ENCODE peak calls at places on chromosomes 5 and 9, in nine cellular contexts. U is mammary epithelial cell, S is Peyer's patch, Z is upper lobe of right lung, K is endodermal cell, T is left ventricle myocardium inferior, Q is IMR-90, P is A549, F is suprapubic skin. N is an unnamed sample. For H3K4me1, the result is how much of the 10 kb centered on the place peaks cover.

GRCh38 chr9:34717996-34718614 is 8.2 kb upstream of the CCL21 start:
- DNase-seq in Z (no peak), P (no peak), F (no peak), U (peak), K (no peak), Q (peak), S (no peak), T (no peak), N (no peak)

GRCh38 chr9:137689745-137690529 is 71.1 kb downstream of the EHMT1 start:
- DNase-seq in K (no peak), Z (no peak), T (no peak), Q (peak), S (no peak), U (no peak), P (peak), F (no peak), N (no peak)

GRCh38 chr9:134403682-134404301 is 77.5 kb downstream of the RXRA start:
- DNase-seq in K (no peak), Z (peak), U (peak), P (no peak), Q (peak), T (peak), F (no peak), S (peak), N (peak)

GRCh38 chr5:148443998-148444397 is 60.2 kb downstream of the FBXO38 start:
- DNase-seq in F (no peak), Q (peak), Z (no peak), K (peak), U (peak), S (no peak), T (no peak), P (peak), N (no peak)

GRCh38 chr5:107806271-107806670 is 135.5 kb upstream of the EFNA5 start:
- DNase-seq in S (no peak), P (no peak), F (no peak), Z (no peak), Q (no peak), U (no peak), K (no peak), T (no peak), N (no peak)

GRCh38 chr9:109907810-109908458 is 127.9 kb downstream of the PALM2AKAP2 start:
- DNase-seq in P (no peak), F (no peak), S (no peak), Z (no peak), U (no peak), K (no peak), T (no peak), Q (no peak), N (no peak)

GRCh38 chr5:154524181-154524580 is 46.2 kb upstream of the HAND1 start:
- DNase-seq in K (peak), T (no peak), P (no peak), Q (no peak), S (no peak), F (no peak), Z (peak), U (no peak), N (no peak)

GRCh38 chr5:148841519-148841918 is 15.1 kb downstream of the ADRB2 start:
- DNase-seq in S (no peak), K (no peak), U (no peak), T (no peak), Q (no peak), Z (no peak), F (no peak), P (no peak), N (no peak)

GRCh38 chr5:13660072-13660471 is 284.4 kb downstream of the DNAH5 start:
- DNase-seq in S (no peak), T (no peak), U (no peak), F (no peak), K (no peak), P (peak), Q (peak), Z (no peak), N (no peak)

GRCh38 chr5:37875051-37875787 is 35.4 kb upstream of the GDNF start:
- DNase-seq in T (no peak), K (no peak), F (no peak), U (peak), P (no peak), Z (no peak), S (no peak), Q (peak), N (no peak)

GRCh38 chr5:1510631-1511030 is 13.1 kb downstream of the LPCAT1 start:
- DNase-seq in S (peak), Q (no peak), F (peak), P (no peak), Z (peak), T (peak), U (no peak), K (peak), N (peak)

GRCh38 chr9:114434878-114435311 is 47.1 kb upstream of the AKNA start:
- DNase-seq in K (peak), Z (no peak), U (peak), F (no peak), P (peak), T (no peak), Q (peak), S (no peak), N (no peak)

DNA sequence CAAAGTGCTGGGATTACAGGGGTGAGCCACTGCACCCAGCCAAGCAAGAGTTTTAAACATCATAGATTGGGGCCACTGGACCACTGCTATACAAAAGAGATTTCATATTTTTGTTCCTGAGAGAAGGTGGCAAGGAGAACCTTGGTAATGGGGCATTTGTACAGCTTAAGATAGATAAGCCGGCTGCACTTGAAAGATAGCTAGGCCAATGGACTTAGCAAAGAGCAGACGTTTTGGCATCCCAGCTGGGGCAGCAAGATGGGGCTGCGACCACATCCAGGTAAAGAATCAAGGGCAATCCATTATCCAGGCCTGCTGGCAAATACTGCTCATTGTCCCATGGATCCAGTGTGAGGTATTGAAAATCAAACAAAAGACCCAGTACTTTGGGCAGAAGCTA is 3.9 kb upstream of the ISCA1 start:
- DNase-seq in Z (no peak), K (no peak), U (no peak), P (no peak), S (no peak), Q (no peak), T (no peak), F (no peak), N (no peak)
- TF ChIP-seq CTCF in Z (no peak), K (no peak), U (no peak), P (no peak), S (no peak), Q (no peak), T (no peak), F (no peak), N (no peak)

GRCh38 chr5:132256783-132257130 is 739 bp upstream of the PDLIM4 start:
- DNase-seq in Q (no peak), T (no peak), K (no peak), S (no peak), P (no peak), Z (no peak), F (no peak), U (no peak), N (no peak)
- H3K4me1 ChIP-seq in Q (under half), T (half or more), K (under half), S (under half), P (under half), Z (under half), F (half or more), U (under half), N (under half)

GRCh38 chr5:111742166-111742565 is 14.8 kb downstream of the NREP start:
- DNase-seq in Q (no peak), S (no peak), K (no peak), P (no peak), F (no peak), Z (no peak), U (no peak), T (no peak), N (no peak)
- H3K4me3 ChIP-seq in Q (no peak), S (no peak), K (no peak), P (no peak), F (no peak), Z (no peak), U (no peak), T (peak), N (no peak)

GRCh38 chr5:58988938-58989337 is 406.1 kb downstream of the RAB3C start:
- DNase-seq in K (no peak), Z (no peak), S (no peak), Q (no peak), T (no peak), P (no peak), U (no peak), F (no peak), N (no peak)
- TF ChIP-seq CTCF in K (peak), Z (no peak), S (no peak), Q (no peak), T (no peak), P (no peak), U (no peak), F (no peak), N (no peak)

GRCh38 chr5:134533115-134533815 is 7.8 kb downstream of the JADE2 start:
- DNase-seq in P (no peak), U (no peak), F (peak), K (no peak), S (no peak), T (peak), Z (peak), Q (no peak), N (no peak)
- H3K4me1 ChIP-seq in P (under half), U (under half), F (half or more), K (under half), S (under half), T (half or more), Z (half or more), Q (under half), N (half or more)

DNA sequence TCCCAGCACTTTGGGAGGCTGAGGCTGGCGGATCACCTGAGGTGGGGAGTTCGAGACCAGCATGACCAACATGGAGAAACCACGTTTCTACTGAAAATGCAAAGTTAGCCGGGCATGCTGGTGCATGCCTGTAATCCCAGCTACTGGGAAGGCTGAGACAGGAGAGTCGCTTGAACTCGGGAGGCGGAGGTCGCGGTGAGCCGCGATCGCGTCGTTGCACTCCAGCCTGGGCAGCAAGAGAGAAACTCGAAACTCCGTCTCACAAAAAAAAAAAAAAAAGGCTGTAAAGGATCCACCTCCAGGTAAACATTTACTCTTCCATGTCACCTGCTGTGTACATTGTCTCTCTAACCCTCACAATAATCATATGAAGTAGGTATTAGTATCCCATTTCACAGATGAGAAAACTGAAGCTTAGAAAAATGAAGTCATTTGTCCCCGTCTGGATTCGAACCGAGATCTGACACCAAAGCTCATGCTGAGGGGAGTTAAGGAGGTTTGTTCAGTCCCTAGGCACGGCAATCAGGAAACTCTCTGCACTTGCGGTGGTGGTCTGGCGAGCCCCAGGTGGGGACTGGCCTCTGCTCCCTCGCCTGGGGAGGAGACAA is 494 bp upstream of the DOCK2 start:
- DNase-seq in Z (no peak), Q (no peak), U (no peak), K (no peak), T (no peak), S (no peak), P (no peak), F (no peak), N (no peak)
- H3K4me3 ChIP-seq in Z (peak), Q (no peak), U (no peak), K (peak), T (peak), S (peak), P (no peak), F (peak), N (peak)

DNA sequence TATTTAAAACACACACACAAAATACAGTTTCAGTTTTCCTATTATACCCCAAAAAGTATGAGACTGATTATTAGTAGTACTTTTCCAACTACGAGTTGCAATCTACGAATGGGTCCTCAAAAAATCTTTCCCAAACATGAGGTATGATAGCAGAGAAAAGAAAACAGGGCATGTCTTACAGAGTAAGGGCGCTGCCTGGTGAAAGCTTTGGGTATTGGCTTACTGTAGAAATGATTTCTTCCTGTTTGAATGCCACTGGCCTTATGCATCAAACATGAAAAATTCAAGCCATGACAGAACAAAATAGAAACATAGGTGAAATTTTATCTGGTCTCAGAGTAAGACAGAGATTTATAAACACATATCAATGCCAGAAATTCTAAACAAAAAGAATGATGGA is 448.0 kb downstream of the SPOCK1 start:
- DNase-seq in U (peak), P (no peak), K (peak), Q (peak), T (no peak), F (no peak), S (no peak), Z (no peak), N (no peak)
- TF ChIP-seq CTCF in U (peak), P (no peak), K (peak), Q (peak), T (peak), F (no peak), S (no peak), Z (no peak), N (no peak)

GRCh38 chr5:157538311-157538710 is 37.3 kb downstream of the ADAM19 start:
- DNase-seq in U (no peak), P (no peak), F (no peak), Z (no peak), Q (no peak), S (no peak), K (no peak), T (no peak), N (no peak)
- H3K4me1 ChIP-seq in U (under half), P (under half), F (under half), Z (under half), Q (under half), S (under half), K (under half), T (half or more), N (under half)

GRCh38 chr9:37031081-37031480 is 3.0 kb downstream of the PAX5 start:
- DNase-seq in Q (no peak), U (no peak), P (no peak), K (peak), Z (no peak), F (no peak), T (no peak), S (no peak), N (no peak)

GRCh38 chr9:37033753-37034319 is at the start of gene PAX5:
- DNase-seq in S (peak), T (no peak), Z (no peak), Q (no peak), P (no peak), F (no peak), K (peak), U (no peak), N (no peak)

GRCh38 chr9:37033141-37033540 is 927 bp downstream of the PAX5 start:
- DNase-seq in Z (no peak), K (no peak), F (no peak), T (no peak), P (no peak), S (no peak), Q (no peak), U (no peak), N (no peak)

GRCh38 chr9:37031902-37032301 is 2.2 kb downstream of the PAX5 start:
- DNase-seq in T (no peak), S (no peak), P (no peak), U (no peak), F (no peak), Z (no peak), K (peak), Q (no peak), N (no peak)

GRCh38 chr9:37032713-37033112 is 1.4 kb downstream of the PAX5 start:
- DNase-seq in Q (no peak), Z (no peak), U (no peak), P (no peak), F (no peak), K (peak), T (no peak), S (peak), N (no peak)
- H3K4me3 ChIP-seq in Q (no peak), Z (no peak), U (no peak), P (no peak), F (no peak), K (no peak), T (no peak), S (peak), N (no peak)

GRCh38 chr5:80275347-80275746 is 19.5 kb upstream of the SERINC5 start:
- DNase-seq in F (no peak), S (no peak), T (no peak), K (peak), Q (peak), U (no peak), P (peak), Z (no peak), N (no peak)
- TF ChIP-seq CTCF in F (no peak), S (peak), T (peak), K (peak), Q (peak), U (peak), P (peak), Z (peak), N (peak)